ENCODE peak calls at places on chromosomes 11 and 22, in five cellular contexts. Z is stimulated activated CD8-positive, alpha-beta memory T cell treated with anti-CD3 and anti-CD28 coated beads, Interleukin-12 subunit alpha, Interleukin-12 subunit beta, amount 100 ng/mL, for 1 hour; V is T follicular helper cell; I is Panc1; M is substantia nigra. L is an unnamed sample.

GRCh38 chr11:70826541-70826943 is 425.8 kb downstream of the SHANK2 start:
- DNase-seq in Z (no peak), V (no peak), I (no peak), M (no peak), L (peak)

GRCh38 chr11:34810107-34810562 is 106.0 kb downstream of the APIP start:
- DNase-seq in Z (no peak), V (no peak), I (no peak), M (no peak), L (no peak)

GRCh38 chr11:105109855-105110750 is 29.5 kb downstream of the CARD18 start:
- DNase-seq in Z (no peak), V (no peak), I (no peak), M (no peak), L (no peak)

GRCh38 chr22:36036167-36036624 is 7.6 kb upstream of the RBFOX2 start:
- DNase-seq in Z (no peak), V (no peak), I (no peak), M (no peak), L (no peak)

GRCh38 chr11:64809781-64810241 is 540 bp downstream of the MEN1 start:
- DNase-seq in Z (no peak), V (no peak), I (no peak), M (no peak), L (peak)

GRCh38 chr22:39623603-39624500 is 53.3 kb downstream of the CACNA1I start:
- DNase-seq in Z (no peak), V (no peak), I (no peak), M (no peak), L (no peak)

GRCh38 chr11:1888811-1889526 is 2.7 kb downstream of the PRR33 start:
- DNase-seq in Z (peak), V (peak), I (no peak), M (no peak), L (no peak)

GRCh38 chr11:82790723-82791487 is 57.2 kb upstream of the FAM181B start:
- DNase-seq in Z (no peak), V (no peak), I (no peak), M (no peak), L (no peak)

GRCh38 chr11:123478352-123478986 is 48.4 kb downstream of the GRAMD1B start:
- DNase-seq in Z (no peak), V (no peak), I (peak), M (no peak), L (peak)

GRCh38 chr11:85845052-85845631 is 10.0 kb upstream of the CCDC83 start:
- DNase-seq in Z (no peak), V (no peak), I (no peak), M (no peak), L (no peak)

GRCh38 chr11:3026803-3027202 is 30.4 kb downstream of the CARS1 start:
- DNase-seq in Z (no peak), V (no peak), I (no peak), M (no peak), L (no peak)

GRCh38 chr11:43282607-43283440 is 29.0 kb upstream of the API5 start:
- DNase-seq in Z (peak), V (peak), I (peak), M (no peak), L (peak)

GRCh38 chr11:69221086-69221485 is 65.4 kb downstream of the SMIM38 start:
- DNase-seq in Z (no peak), V (no peak), I (no peak), M (no peak), L (no peak)

GRCh38 chr11:65786786-65787636 is at the start of gene OVOL1:
- DNase-seq in Z (no peak), V (no peak), I (no peak), M (no peak), L (no peak)

GRCh38 chr11:73262851-73263495 is 9.2 kb upstream of the P2RY6 start:
- DNase-seq in Z (no peak), V (no peak), I (no peak), M (no peak), L (no peak)